ENCODE peak calls at places on chromosomes 3 and 15, in eight cellular contexts. One of them, this sample, is unnamed.

GRCh38 chr3:45817788-45818523 is 21.6 kb upstream of the SLC6A20 start:
- DNase-seq in neural progenitor cell: no peak
- DNase-seq in PC-3: peak; percentile 97
- DNase-seq in OCI-LY7: no peak
- DNase-seq in SK-N-SH: no peak
- DNase-seq in GM23248: peak; percentile 94
- DNase-seq in MM.1S: peak; percentile 70
- DNase-seq in HCT116: peak; percentile 96
- DNase-seq in this sample: no peak

GRCh38 chr15:63283126-63283525 is 5.7 kb downstream of the APH1B start:
- DNase-seq in PC-3: no peak
- DNase-seq in SK-N-SH: no peak
- DNase-seq in GM23248: no peak
- DNase-seq in MM.1S: no peak
- DNase-seq in OCI-LY7: no peak
- DNase-seq in neural progenitor cell: no peak
- DNase-seq in HCT116: no peak
- DNase-seq in this sample: no peak

GRCh38 chr3:176906046-176906905 is 291.0 kb downstream of the TBL1XR1 start:
- DNase-seq in neural progenitor cell: no peak
- DNase-seq in OCI-LY7: no peak
- DNase-seq in HCT116: no peak
- DNase-seq in GM23248: peak; percentile 54
- DNase-seq in SK-N-SH: peak; percentile 6
- DNase-seq in MM.1S: no peak
- DNase-seq in PC-3: peak; percentile 51
- DNase-seq in this sample: peak; percentile 24

GRCh38 chr3:106814231-106814630 is 563.0 kb upstream of the CCDC54 start:
- DNase-seq in neural progenitor cell: no peak
- DNase-seq in PC-3: no peak
- DNase-seq in HCT116: no peak
- DNase-seq in SK-N-SH: peak; percentile 47
- DNase-seq in MM.1S: no peak
- DNase-seq in GM23248: peak; percentile 15
- DNase-seq in OCI-LY7: no peak
- DNase-seq in this sample: no peak

GRCh38 chr3:38349684-38350359 is 3.2 kb downstream of the XYLB start:
- DNase-seq in OCI-LY7: no peak
- DNase-seq in neural progenitor cell: no peak
- DNase-seq in GM23248: peak; percentile 76
- DNase-seq in HCT116: no peak
- DNase-seq in SK-N-SH: no peak
- DNase-seq in MM.1S: no peak
- DNase-seq in PC-3: peak; percentile 44
- DNase-seq in this sample: no peak

GRCh38 chr3:149009732-149010131 is 18.4 kb downstream of the GYG1 start:
- DNase-seq in MM.1S: peak; percentile 69
- DNase-seq in neural progenitor cell: no peak
- DNase-seq in SK-N-SH: no peak
- DNase-seq in GM23248: no peak
- DNase-seq in OCI-LY7: no peak
- DNase-seq in PC-3: no peak
- DNase-seq in HCT116: no peak
- DNase-seq in this sample: no peak

GRCh38 chr3:118504906-118505305 is 529.7 kb downstream of the IGSF11 start:
- DNase-seq in MM.1S: no peak
- DNase-seq in HCT116: no peak
- DNase-seq in OCI-LY7: no peak
- DNase-seq in PC-3: no peak
- DNase-seq in neural progenitor cell: no peak
- DNase-seq in GM23248: no peak
- DNase-seq in SK-N-SH: no peak
- DNase-seq in this sample: no peak

GRCh38 chr15:91965501-91966180 is 112.1 kb downstream of the SLCO3A1 start:
- DNase-seq in PC-3: peak; percentile 88
- DNase-seq in OCI-LY7: no peak
- DNase-seq in HCT116: peak; percentile 27
- DNase-seq in GM23248: peak; percentile 92
- DNase-seq in SK-N-SH: no peak
- DNase-seq in neural progenitor cell: no peak
- DNase-seq in MM.1S: no peak
- DNase-seq in this sample: no peak

GRCh38 chr3:189394599-189395121 is 222.9 kb downstream of the TPRG1 start:
- DNase-seq in neural progenitor cell: no peak
- DNase-seq in OCI-LY7: peak; percentile 8
- DNase-seq in GM23248: no peak
- DNase-seq in MM.1S: no peak
- DNase-seq in HCT116: no peak
- DNase-seq in PC-3: no peak
- DNase-seq in SK-N-SH: no peak
- DNase-seq in this sample: no peak

GRCh38 chr3:30368978-30369377 is 237.4 kb upstream of the TGFBR2 start:
- DNase-seq in OCI-LY7: no peak
- DNase-seq in SK-N-SH: no peak
- DNase-seq in MM.1S: no peak
- DNase-seq in PC-3: peak; percentile 59
- DNase-seq in GM23248: peak; percentile 68
- DNase-seq in HCT116: no peak
- DNase-seq in neural progenitor cell: no peak
- DNase-seq in this sample: no peak

GRCh38 chr3:183435701-183436100 is 7.3 kb upstream of the MCF2L2 start:
- DNase-seq in SK-N-SH: no peak
- DNase-seq in MM.1S: peak; percentile 95
- DNase-seq in HCT116: no peak
- DNase-seq in neural progenitor cell: no peak
- DNase-seq in OCI-LY7: peak; percentile 70
- DNase-seq in GM23248: no peak
- DNase-seq in PC-3: no peak
- DNase-seq in this sample: no peak

GRCh38 chr3:79846148-79846933 is 78.5 kb upstream of the ROBO1 start:
- DNase-seq in HCT116: no peak
- DNase-seq in neural progenitor cell: peak; percentile 24
- DNase-seq in MM.1S: no peak
- DNase-seq in GM23248: no peak
- DNase-seq in SK-N-SH: no peak
- DNase-seq in PC-3: no peak
- DNase-seq in OCI-LY7: peak; percentile 4
- DNase-seq in this sample: peak; percentile 74

GRCh38 chr15:48419896-48420295 is 88.7 kb downstream of the DUT start:
- DNase-seq in HCT116: no peak
- DNase-seq in MM.1S: no peak
- DNase-seq in GM23248: no peak
- DNase-seq in SK-N-SH: no peak
- DNase-seq in OCI-LY7: no peak
- DNase-seq in neural progenitor cell: no peak
- DNase-seq in PC-3: no peak
- DNase-seq in this sample: no peak

GRCh38 chr15:78979456-78980320 is 34.8 kb upstream of the CTSH start:
- DNase-seq in MM.1S: peak; percentile 36
- DNase-seq in neural progenitor cell: peak; percentile 80
- DNase-seq in HCT116: peak; percentile 81
- DNase-seq in PC-3: peak; percentile 92
- DNase-seq in OCI-LY7: peak; percentile 71
- DNase-seq in GM23248: peak; percentile 81
- DNase-seq in SK-N-SH: peak; percentile 83
- DNase-seq in this sample: peak; percentile 95

GRCh38 chr3:10192953-10193691 is 28.4 kb downstream of the IRAK2 start:
- DNase-seq in SK-N-SH: peak; percentile 39
- DNase-seq in GM23248: peak; percentile 98
- DNase-seq in OCI-LY7: peak; percentile 89
- DNase-seq in PC-3: peak; percentile 96
- DNase-seq in MM.1S: no peak
- DNase-seq in neural progenitor cell: peak; percentile 29
- DNase-seq in HCT116: no peak
- DNase-seq in this sample: peak; percentile 77

GRCh38 chr15:67082007-67082536 is 16.7 kb downstream of the SMAD3 start:
- DNase-seq in GM23248: no peak
- DNase-seq in OCI-LY7: peak; percentile 77
- DNase-seq in neural progenitor cell: no peak
- DNase-seq in MM.1S: peak; percentile 81
- DNase-seq in HCT116: no peak
- DNase-seq in PC-3: peak; percentile 48
- DNase-seq in SK-N-SH: no peak
- DNase-seq in this sample: no peak

GRCh38 chr15:99451484-99451883 is 114.3 kb upstream of the MEF2A start:
- DNase-seq in GM23248: no peak
- DNase-seq in SK-N-SH: no peak
- DNase-seq in neural progenitor cell: no peak
- DNase-seq in HCT116: no peak
- DNase-seq in OCI-LY7: no peak
- DNase-seq in PC-3: no peak
- DNase-seq in MM.1S: no peak
- DNase-seq in this sample: no peak

GRCh38 chr15:99452010-99452409 is 113.8 kb upstream of the MEF2A start:
- DNase-seq in neural progenitor cell: no peak
- DNase-seq in HCT116: no peak
- DNase-seq in GM23248: no peak
- DNase-seq in SK-N-SH: no peak
- DNase-seq in OCI-LY7: no peak
- DNase-seq in PC-3: no peak
- DNase-seq in MM.1S: no peak
- DNase-seq in this sample: no peak

GRCh38 chr15:99453646-99454045 is 112.1 kb upstream of the MEF2A start:
- DNase-seq in PC-3: no peak
- DNase-seq in MM.1S: no peak
- DNase-seq in HCT116: no peak
- DNase-seq in GM23248: no peak
- DNase-seq in OCI-LY7: no peak
- DNase-seq in neural progenitor cell: no peak
- DNase-seq in SK-N-SH: no peak
- DNase-seq in this sample: no peak

GRCh38 chr15:99454107-99454809 is 111.5 kb upstream of the MEF2A start:
- DNase-seq in PC-3: no peak
- DNase-seq in SK-N-SH: no peak
- DNase-seq in GM23248: no peak
- DNase-seq in OCI-LY7: no peak
- DNase-seq in neural progenitor cell: no peak
- DNase-seq in MM.1S: no peak
- DNase-seq in HCT116: no peak
- DNase-seq in this sample: no peak

GRCh38 chr15:99452728-99453643 is 112.8 kb upstream of the MEF2A start:
- DNase-seq in HCT116: no peak
- DNase-seq in GM23248: no peak
- DNase-seq in OCI-LY7: no peak
- DNase-seq in neural progenitor cell: no peak
- DNase-seq in MM.1S: peak; percentile 16
- DNase-seq in SK-N-SH: peak; percentile 26
- DNase-seq in PC-3: no peak
- DNase-seq in this sample: no peak
- TF ChIP-seq EZH2phosphoT487 in HCT116: no peak
- TF ChIP-seq EZH2phosphoT487 in GM23248: no peak
- TF ChIP-seq EZH2phosphoT487 in OCI-LY7: no peak
- TF ChIP-seq EZH2phosphoT487 in neural progenitor cell: no peak
- TF ChIP-seq EZH2phosphoT487 in MM.1S: no peak
- TF ChIP-seq EZH2phosphoT487 in SK-N-SH: no peak
- TF ChIP-seq EZH2phosphoT487 in PC-3: no peak
- TF ChIP-seq EZH2phosphoT487 in this sample: no peak

GRCh38 chr3:12428131-12428530 is 56.1 kb upstream of the TSEN2 start:
- DNase-seq in MM.1S: no peak
- DNase-seq in neural progenitor cell: no peak
- DNase-seq in GM23248: peak; percentile 10
- DNase-seq in OCI-LY7: no peak
- DNase-seq in SK-N-SH: no peak
- DNase-seq in HCT116: no peak
- DNase-seq in PC-3: no peak
- DNase-seq in this sample: no peak

GRCh38 chr3:12424635-12425319 is 59.5 kb upstream of the TSEN2 start:
- DNase-seq in HCT116: no peak
- DNase-seq in MM.1S: no peak
- DNase-seq in GM23248: no peak
- DNase-seq in PC-3: no peak
- DNase-seq in neural progenitor cell: no peak
- DNase-seq in SK-N-SH: peak; percentile 54
- DNase-seq in OCI-LY7: no peak
- DNase-seq in this sample: no peak

GRCh38 chr3:12430086-12430485 is 54.2 kb upstream of the TSEN2 start:
- DNase-seq in neural progenitor cell: no peak
- DNase-seq in MM.1S: no peak
- DNase-seq in GM23248: no peak
- DNase-seq in HCT116: no peak
- DNase-seq in SK-N-SH: no peak
- DNase-seq in OCI-LY7: no peak
- DNase-seq in PC-3: no peak
- DNase-seq in this sample: no peak

GRCh38 chr3:12425850-12426579 is 58.3 kb upstream of the TSEN2 start:
- DNase-seq in OCI-LY7: no peak
- DNase-seq in PC-3: no peak
- DNase-seq in neural progenitor cell: peak; percentile 33
- DNase-seq in SK-N-SH: peak; percentile 20
- DNase-seq in MM.1S: no peak
- DNase-seq in HCT116: no peak
- DNase-seq in GM23248: no peak
- DNase-seq in this sample: peak; percentile 56

GRCh38 chr3:12427551-12427950 is 56.7 kb upstream of the TSEN2 start:
- DNase-seq in PC-3: no peak
- DNase-seq in OCI-LY7: no peak
- DNase-seq in MM.1S: no peak
- DNase-seq in SK-N-SH: no peak
- DNase-seq in GM23248: no peak
- DNase-seq in neural progenitor cell: no peak
- DNase-seq in HCT116: no peak
- DNase-seq in this sample: no peak
- H3K27ac ChIP-seq in PC-3: no peak overlapping the region
- H3K27ac ChIP-seq in OCI-LY7: no peak overlapping the region
- H3K27ac ChIP-seq in MM.1S: no peak overlapping the region
- H3K27ac ChIP-seq in SK-N-SH: no peak overlapping the region
- H3K27ac ChIP-seq in GM23248: no peak overlapping the region
- H3K27ac ChIP-seq in neural progenitor cell: no peak overlapping the region
- H3K27ac ChIP-seq in HCT116: no peak overlapping the region
- H3K27ac ChIP-seq in this sample: no peak overlapping the region

GRCh38 chr3:143358793-143359491 is 239.4 kb downstream of the CHST2 start:
- DNase-seq in HCT116: no peak
- DNase-seq in MM.1S: no peak
- DNase-seq in SK-N-SH: no peak
- DNase-seq in neural progenitor cell: no peak
- DNase-seq in OCI-LY7: no peak
- DNase-seq in GM23248: no peak
- DNase-seq in PC-3: peak; percentile 44
- DNase-seq in this sample: no peak
- H3K4me2 ChIP-seq in HCT116: no peak overlapping the region
- H3K4me2 ChIP-seq in MM.1S: no peak overlapping the region
- H3K4me2 ChIP-seq in SK-N-SH: no peak overlapping the region
- H3K4me2 ChIP-seq in neural progenitor cell: no peak overlapping the region
- H3K4me2 ChIP-seq in OCI-LY7: no peak overlapping the region
- H3K4me2 ChIP-seq in GM23248: no peak overlapping the region
- H3K4me2 ChIP-seq in PC-3: no peak overlapping the region
- H3K4me2 ChIP-seq in this sample: no peak overlapping the region

GRCh38 chr15:87267798-87268197 is 988.7 kb downstream of the NTRK3 start:
- DNase-seq in neural progenitor cell: no peak
- DNase-seq in SK-N-SH: no peak
- DNase-seq in HCT116: no peak
- DNase-seq in PC-3: peak; percentile 59
- DNase-seq in GM23248: peak; percentile 23
- DNase-seq in OCI-LY7: no peak
- DNase-seq in MM.1S: no peak
- DNase-seq in this sample: no peak

GRCh38 chr15:87268675-87269074 is 987.9 kb downstream of the NTRK3 start:
- DNase-seq in HCT116: no peak
- DNase-seq in GM23248: no peak
- DNase-seq in neural progenitor cell: no peak
- DNase-seq in OCI-LY7: no peak
- DNase-seq in MM.1S: no peak
- DNase-seq in SK-N-SH: no peak
- DNase-seq in PC-3: peak; percentile 11
- DNase-seq in this sample: no peak

GRCh38 chr15:87263844-87264243 is 992.7 kb downstream of the NTRK3 start:
- DNase-seq in SK-N-SH: no peak
- DNase-seq in HCT116: no peak
- DNase-seq in GM23248: no peak
- DNase-seq in OCI-LY7: no peak
- DNase-seq in PC-3: no peak
- DNase-seq in neural progenitor cell: no peak
- DNase-seq in MM.1S: no peak
- DNase-seq in this sample: no peak

GRCh38 chr15:87263296-87263695 is 993.2 kb downstream of the NTRK3 start:
- DNase-seq in GM23248: no peak
- DNase-seq in HCT116: no peak
- DNase-seq in PC-3: peak; percentile 6
- DNase-seq in OCI-LY7: no peak
- DNase-seq in MM.1S: no peak
- DNase-seq in SK-N-SH: no peak
- DNase-seq in neural progenitor cell: no peak
- DNase-seq in this sample: no peak
- TF ChIP-seq EZH2phosphoT487 in GM23248: no peak
- TF ChIP-seq EZH2phosphoT487 in HCT116: no peak
- TF ChIP-seq EZH2phosphoT487 in PC-3: no peak
- TF ChIP-seq EZH2phosphoT487 in OCI-LY7: no peak
- TF ChIP-seq EZH2phosphoT487 in MM.1S: no peak
- TF ChIP-seq EZH2phosphoT487 in SK-N-SH: no peak
- TF ChIP-seq EZH2phosphoT487 in neural progenitor cell: no peak
- TF ChIP-seq EZH2phosphoT487 in this sample: no peak